ENCODE peak calls at places on chromosomes 5 and 9, in four cellular contexts. N is COR-L47, B is frontal cortex, I is kidney tubule cell. M is an unnamed sample.

GRCh38 chr9:135152608-135153337 is 65.3 kb downstream of the OLFM1 start:
- DNase-seq in N (no peak), I (no peak), B (no peak), M (no peak)

GRCh38 chr9:34446468-34446891 is 11.9 kb downstream of the FAM219A start:
- DNase-seq in B (no peak), I (peak), N (no peak), M (no peak)

GRCh38 chr5:2143646-2144386 is 261.1 kb upstream of the IRX4 start:
- DNase-seq in I (no peak), B (no peak), N (no peak), M (no peak)

GRCh38 chr5:73948720-73949119 is 322.7 kb downstream of the ARHGEF28 start:
- DNase-seq in N (no peak), I (peak), B (no peak), M (no peak)

GRCh38 chr9:135610290-135611141 is 28.8 kb downstream of the GLT6D1 start:
- DNase-seq in I (no peak), N (no peak), B (no peak), M (no peak)

GRCh38 chr5:86977185-86977584 is 290.5 kb upstream of the RASA1 start:
- DNase-seq in B (no peak), N (no peak), I (no peak), M (no peak)

GRCh38 chr5:16615737-16616535 is 861 bp downstream of the RETREG1 start:
- DNase-seq in B (no peak), N (peak), I (peak), M (no peak)

GRCh38 chr9:101443358-101443757 is 7.8 kb upstream of the ALDOB start:
- DNase-seq in I (no peak), B (no peak), N (peak), M (peak)

GRCh38 chr9:5449521-5450359 is 602 bp upstream of the CD274 start:
- DNase-seq in N (no peak), I (no peak), B (no peak), M (no peak)

GRCh38 chr5:14595189-14595588 is 13.6 kb downstream of the OTULINL start:
- DNase-seq in B (no peak), I (no peak), N (no peak), M (no peak)

GRCh38 chr9:91591627-91592026 is 168.0 kb upstream of the NFIL3 start:
- DNase-seq in N (no peak), B (no peak), I (no peak), M (no peak)

GRCh38 chr9:116027096-116027495 is 126.5 kb upstream of the PAPPA start:
- DNase-seq in I (peak), B (no peak), N (no peak), M (no peak)

GRCh38 chr9:98805506-98806272 is 1.8 kb upstream of the GALNT12 start:
- DNase-seq in B (no peak), I (peak), N (no peak), M (no peak)

GRCh38 chr9:3827175-3827574 is 301.4 kb upstream of the RFX3 start:
- DNase-seq in B (no peak), I (peak), N (no peak), M (no peak)

GRCh38 chr5:72284674-72285424 is 35.2 kb downstream of the MRPS27 start:
- DNase-seq in I (no peak), N (no peak), B (no peak), M (no peak)

M was measured in left cardiac atrium.